ENCODE peak calls at places on chromosomes 11 and 22, in seven cellular contexts. C is H9, H is breast epithelium, S is osteocyte, O is endothelial cell, W is fibroblast of the aortic adventitia, F is left ventricle myocardium inferior. G is an unnamed sample.

GRCh38 chr11:62504158-62504973 is 42.2 kb downstream of the AHNAK start:
- DNase-seq in C (peak), H (no peak), S (no peak), O (no peak), W (no peak), F (no peak), G (no peak)

GRCh38 chr22:32079110-32080089 is 36.3 kb downstream of the SLC5A1 start:
- DNase-seq in C (peak), H (no peak), S (no peak), O (no peak), W (peak), F (no peak), G (no peak)

GRCh38 chr11:12446863-12447262 is 69.5 kb downstream of the PARVA start:
- DNase-seq in C (no peak), H (no peak), S (no peak), O (no peak), W (no peak), F (no peak), G (no peak)

GRCh38 chr11:105179542-105180278 is 40.1 kb upstream of the CARD18 start:
- DNase-seq in C (no peak), H (no peak), S (no peak), O (no peak), W (peak), F (no peak), G (no peak)

GRCh38 chr22:37167981-37168647 is 18.4 kb upstream of the IL2RB start:
- DNase-seq in C (no peak), H (no peak), S (no peak), O (no peak), W (no peak), F (no peak), G (no peak)

GRCh38 chr11:61482513-61482912 is 26.0 kb upstream of the LRRC10B start:
- DNase-seq in C (peak), H (no peak), S (no peak), O (peak), W (no peak), F (no peak), G (no peak)

GRCh38 chr11:72918825-72919224 is 104.6 kb downstream of the ATG16L2 start:
- DNase-seq in C (no peak), H (no peak), S (no peak), O (no peak), W (peak), F (no peak), G (no peak)

GRCh38 chr22:34475886-34476285 is 555.6 kb upstream of the LARGE1 start:
- DNase-seq in C (no peak), H (no peak), S (no peak), O (no peak), W (no peak), F (no peak), G (no peak)

GRCh38 chr22:24894998-24895397 is 51.5 kb downstream of the LHFPL7 start:
- DNase-seq in C (no peak), H (peak), S (no peak), O (no peak), W (peak), F (peak), G (no peak)

GRCh38 chr11:8256271-8257002 is 7.2 kb downstream of the LMO1 start:
- DNase-seq in C (peak), H (peak), S (no peak), O (no peak), W (no peak), F (no peak), G (no peak)

GRCh38 chr22:47391169-47392053 is 629.0 kb downstream of the TBC1D22A start:
- DNase-seq in C (no peak), H (no peak), S (no peak), O (no peak), W (no peak), F (no peak), G (no peak)

GRCh38 chr11:114137054-114137453 is 77.5 kb downstream of the ZBTB16 start:
- DNase-seq in C (no peak), H (no peak), S (no peak), O (no peak), W (no peak), F (no peak), G (no peak)

GRCh38 chr11:96257972-96258951 is 84.7 kb downstream of the MAML2 start:
- DNase-seq in C (no peak), H (no peak), S (no peak), O (no peak), W (no peak), F (no peak), G (no peak)

GRCh38 chr11:18408558-18409242 is 3.4 kb upstream of the LDHC start:
- DNase-seq in C (no peak), H (no peak), S (no peak), O (no peak), W (no peak), F (no peak), G (no peak)

GRCh38 chr11:62242021-62242420 is at the start of gene SCGB1D2:
- DNase-seq in C (peak), H (peak), S (no peak), O (no peak), W (no peak), F (peak), G (no peak)

GRCh38 chr22:45551310-45552016 is 48.8 kb downstream of the FBLN1 start:
- DNase-seq in C (no peak), H (no peak), S (no peak), O (no peak), W (no peak), F (no peak), G (no peak)

GRCh38 chr11:68523743-68524142 is 63.2 kb downstream of the PPP6R3 start:
- DNase-seq in C (no peak), H (no peak), S (no peak), O (no peak), W (no peak), F (no peak), G (no peak)

GRCh38 chr11:11320820-11321219 is 32.2 kb downstream of the CSNK2A3 start:
- DNase-seq in C (no peak), H (no peak), S (no peak), O (no peak), W (peak), F (no peak), G (no peak)

GRCh38 chr22:29916007-29916544 is 33.1 kb downstream of the MTMR3 start:
- DNase-seq in C (no peak), H (no peak), S (no peak), O (no peak), W (no peak), F (no peak), G (no peak)

GRCh38 chr11:29018631-29019030 is 910.4 kb downstream of the METTL15 start:
- DNase-seq in C (no peak), H (no peak), S (no peak), O (no peak), W (peak), F (no peak), G (no peak)

GRCh38 chr11:76742912-76743311 is 40.2 kb upstream of the TSKU start:
- DNase-seq in C (no peak), H (no peak), S (no peak), O (no peak), W (peak), F (no peak), G (no peak)

GRCh38 chr11:110857885-110858555 is 145.8 kb upstream of the ARHGAP20 start:
- DNase-seq in C (no peak), H (no peak), S (no peak), O (no peak), W (peak), F (no peak), G (no peak)

GRCh38 chr11:58832246-58832645 is 12.3 kb downstream of the GLYATL2 start:
- DNase-seq in C (no peak), H (no peak), S (no peak), O (no peak), W (peak), F (no peak), G (no peak)

GRCh38 chr11:130068986-130069683 is 559 bp upstream of the APLP2 start:
- DNase-seq in C (peak), H (peak), S (no peak), O (peak), W (peak), F (peak), G (no peak)
- TF ChIP-seq CTCF in C (peak), H (no peak), S (peak), O (no peak), W (peak), F (peak), G (no peak)

DNA sequence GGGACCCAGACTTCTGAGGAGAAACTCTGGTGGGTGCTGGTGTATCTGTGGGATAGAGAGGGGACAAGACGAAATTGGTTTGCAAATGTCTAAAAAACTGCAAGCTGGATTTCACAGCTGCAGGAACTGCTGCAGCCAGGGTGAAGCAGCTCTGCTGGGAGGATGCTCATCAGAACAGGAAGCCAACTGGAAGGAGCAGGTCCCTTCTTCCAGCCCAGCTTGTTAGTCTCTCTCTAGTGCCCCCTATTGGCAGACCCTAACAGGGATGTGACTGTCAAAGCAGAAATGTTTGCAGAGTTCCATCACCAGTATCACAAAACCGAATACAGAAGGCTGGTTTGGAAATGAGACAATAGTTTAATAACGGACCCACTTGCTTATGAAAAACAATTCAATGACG is 74.8 kb upstream of the SLC22A12 start:
- DNase-seq in C (peak), H (no peak), S (no peak), O (no peak), W (no peak), F (no peak), G (no peak)
- TF ChIP-seq CTCF in C (peak), H (no peak), S (peak), O (no peak), W (no peak), F (no peak), G (no peak)

GRCh38 chr22:39229075-39229474 is 15.7 kb downstream of the PDGFB start:
- DNase-seq in C (no peak), H (no peak), S (no peak), O (no peak), W (no peak), F (no peak), G (no peak)
- TF ChIP-seq CTCF in C (no peak), H (no peak), S (no peak), O (no peak), W (no peak), F (no peak), G (no peak)

GRCh38 chr11:127193916-127194315 is 193.3 kb upstream of the KIRREL3 start:
- DNase-seq in C (no peak), H (no peak), S (no peak), O (no peak), W (no peak), F (no peak), G (no peak)
- TF ChIP-seq CTCF in C (no peak), H (no peak), S (no peak), O (no peak), W (no peak), F (no peak), G (no peak)

GRCh38 chr11:133619973-133620372 is 87.7 kb upstream of the OPCML start:
- DNase-seq in C (no peak), H (no peak), S (no peak), O (no peak), W (no peak), F (no peak), G (no peak)
- TF ChIP-seq CTCF in C (peak), H (no peak), S (no peak), O (peak), W (no peak), F (peak), G (no peak)

G was measured in activated B cell treated with CpG ODN at 0.5 μM for 24 hours.